ENCODE peak calls at places on chromosomes 12 and 14, in four cellular contexts. T is Panc1, W is transverse colon, M is spleen. R is an unnamed sample.

GRCh38 chr12:26832817-26833691 is at the start of gene ITPR2:
- DNase-seq in T (no peak), W (peak), M (peak), R (no peak)

GRCh38 chr14:30138517-30138916 is 210.9 kb upstream of the PRKD1 start:
- DNase-seq in T (no peak), W (no peak), M (no peak), R (no peak)

GRCh38 chr12:69433653-69434052 is 36.5 kb upstream of the FRS2 start:
- DNase-seq in T (no peak), W (no peak), M (no peak), R (no peak)

GRCh38 chr12:69570000-69570516 is 15.2 kb upstream of the CCT2 start:
- DNase-seq in T (no peak), W (no peak), M (no peak), R (no peak)

GRCh38 chr12:108346727-108347710 is 7.9 kb upstream of the CMKLR1 start:
- DNase-seq in T (no peak), W (no peak), M (peak), R (no peak)

GRCh38 chr12:8120072-8120713 is 3.2 kb upstream of the CLEC4A start:
- DNase-seq in T (no peak), W (no peak), M (no peak), R (no peak)

GRCh38 chr12:11840350-11840749 is 190.9 kb downstream of the ETV6 start:
- DNase-seq in T (no peak), W (peak), M (no peak), R (no peak)

GRCh38 chr14:70706177-70706576 is 64.5 kb downstream of the TTC9 start:
- DNase-seq in T (no peak), W (no peak), M (no peak), R (no peak)

GRCh38 chr12:2477009-2477766 is 317.6 kb upstream of the FKBP4 start:
- DNase-seq in T (no peak), W (no peak), M (no peak), R (no peak)

GRCh38 chr14:106507354-106507753 is 981.0 kb downstream of the TMEM121 start:
- DNase-seq in T (no peak), W (no peak), M (no peak), R (no peak)

GRCh38 chr12:13033266-13033875 is 10.8 kb upstream of the FAM234B start:
- DNase-seq in T (no peak), W (no peak), M (no peak), R (no peak)

GRCh38 chr14:73884438-73885190 is 2.0 kb upstream of the ZNF410 start:
- DNase-seq in T (no peak), W (no peak), M (no peak), R (no peak)

GRCh38 chr12:52794479-52795331 is 1.2 kb downstream of the KRT3 start:
- DNase-seq in T (no peak), W (no peak), M (peak), R (no peak)

GRCh38 chr12:112183141-112183581 is 57.8 kb downstream of the TRAFD1 start:
- DNase-seq in T (no peak), W (no peak), M (no peak), R (no peak)

GRCh38 chr12:59085680-59086079 is 165.4 kb upstream of the LRIG3 start:
- DNase-seq in T (no peak), W (no peak), M (no peak), R (no peak)

GRCh38 chr12:16613199-16613598 is 7.2 kb upstream of the LMO3 start:
- DNase-seq in T (no peak), W (no peak), M (no peak), R (no peak)

GRCh38 chr12:1972856-1973317 is 31.4 kb downstream of the DCP1B start:
- DNase-seq in T (no peak), W (peak), M (no peak), R (no peak)

GRCh38 chr14:52913271-52913670 is 37.6 kb downstream of the FERMT2 start:
- DNase-seq in T (no peak), W (no peak), M (no peak), R (no peak)
- TF ChIP-seq POLR2AphosphoS5 in T (no peak), W (no peak), M (no peak), R (no peak)

GRCh38 chr12:124411291-124411878 is 116.5 kb downstream of the RFLNA start:
- DNase-seq in T (no peak), W (peak), M (no peak), R (peak)
- TF ChIP-seq POLR2AphosphoS5 in T (no peak), W (peak), M (peak), R (peak)

GRCh38 chr12:57085999-57086950 is 2.6 kb upstream of the NAB2 start:
- DNase-seq in T (no peak), W (peak), M (peak), R (no peak)

GRCh38 chr12:57088442-57089258 is at the start of gene NAB2:
- DNase-seq in T (peak), W (peak), M (peak), R (peak)

GRCh38 chr12:57087689-57088441 is 1.0 kb upstream of the NAB2 start:
- DNase-seq in T (no peak), W (peak), M (peak), R (peak)

GRCh38 chr12:57089259-57090245 is 638 bp downstream of the NAB2 start:
- DNase-seq in T (no peak), W (peak), M (peak), R (peak)

GRCh38 chr12:57086951-57087688 is 1.8 kb upstream of the NAB2 start:
- DNase-seq in T (no peak), W (peak), M (peak), R (peak)
- TF ChIP-seq POLR2AphosphoS5 in T (no peak), W (peak), M (peak), R (peak)

DNA sequence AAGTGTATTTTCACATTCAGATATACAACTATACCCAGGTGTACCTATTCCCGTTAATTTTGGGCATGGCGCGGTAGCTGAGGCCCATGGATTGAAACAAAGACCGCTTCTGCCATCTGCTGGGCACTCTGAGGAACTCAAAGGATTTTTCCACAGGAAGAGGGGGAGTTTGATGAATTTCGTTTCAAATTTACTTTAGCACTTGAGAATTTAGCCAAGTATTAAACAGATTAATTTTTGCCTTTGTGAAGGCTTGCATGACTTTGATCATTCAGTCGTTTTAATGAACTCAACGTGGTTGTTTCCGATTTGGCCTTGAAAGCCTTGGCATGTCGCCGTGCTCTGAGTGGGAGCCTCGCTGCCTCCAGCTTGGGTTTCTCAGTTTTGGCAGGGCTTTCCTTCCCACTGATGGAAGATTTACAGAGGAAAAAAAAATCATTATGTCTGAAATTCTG is 153.2 kb upstream of the DDHD1 start:
- DNase-seq in T (peak), W (peak), M (no peak), R (no peak)
- TF ChIP-seq POLR2AphosphoS5 in T (no peak), W (no peak), M (no peak), R (peak)

GRCh38 chr14:90642239-90642717 is 174.0 kb downstream of the TTC7B start:
- DNase-seq in T (no peak), W (no peak), M (no peak), R (no peak)
- TF ChIP-seq POLR2AphosphoS5 in T (no peak), W (no peak), M (no peak), R (no peak)

GRCh38 chr12:6936642-6937480 is 6.8 kb upstream of the RNU7-1 start:
- DNase-seq in T (no peak), W (no peak), M (peak), R (no peak)

GRCh38 chr12:6939187-6939540 is 4.5 kb upstream of the RNU7-1 start:
- DNase-seq in T (no peak), W (no peak), M (no peak), R (no peak)

GRCh38 chr12:6936378-6936638 is 7.3 kb upstream of the RNU7-1 start:
- DNase-seq in T (no peak), W (no peak), M (no peak), R (no peak)

GRCh38 chr12:6938353-6939186 is 5.0 kb upstream of the RNU7-1 start:
- DNase-seq in T (no peak), W (no peak), M (peak), R (no peak)

GRCh38 chr12:6937481-6938352 is 5.9 kb upstream of the RNU7-1 start:
- DNase-seq in T (peak), W (peak), M (peak), R (no peak)
- TF ChIP-seq POLR2AphosphoS5 in T (peak), W (peak), M (peak), R (peak)

GRCh38 chr12:4277856-4278581 is 4.5 kb downstream of the CCND2 start:
- DNase-seq in T (no peak), W (no peak), M (no peak), R (peak)
- TF ChIP-seq POLR2AphosphoS5 in T (no peak), W (no peak), M (no peak), R (no peak)